ENCODE peak calls at places on chromosomes 4 and X, in eight cellular contexts. Y is AML-193, Z is NCI-H524, I is right cardiac atrium, J is GM13977, V is HEK293T, B is dorsolateral prefrontal cortex, A is NCI-H2081. P is an unnamed sample.
A peak's percentile ranks its signal among the peaks of the same experiment; 100 is the strongest.

GRCh38 chr4:3082915-3083515 is 8.5 kb downstream of the HTT start:
- DNase-seq in Y (no peak), Z (no peak), I (no peak), J (no peak), V (no peak), B (no peak), A (no peak), P (no peak)

GRCh38 chrX:108097380-108097779 is 5.8 kb downstream of the ATG4A start:
- DNase-seq in Y (no peak), Z (no peak), I (no peak), J (no peak), V (no peak), B (no peak), A (no peak), P (no peak)

GRCh38 chr4:83582289-83582756 is 46.4 kb downstream of the GPAT3 start:
- DNase-seq in Y (no peak), Z (no peak), I (no peak), J (no peak), V (no peak), B (no peak), A (peak; percentile 2), P (peak; percentile 42)

GRCh38 chrX:11764602-11765067 is 6.6 kb downstream of the MSL3 start:
- DNase-seq in Y (no peak), Z (no peak), I (no peak), J (no peak), V (no peak), B (no peak), A (no peak), P (no peak)

GRCh38 chr4:130559268-130559667 is 1463.3 kb downstream of the C4orf33 start:
- DNase-seq in Y (no peak), Z (no peak), I (no peak), J (no peak), V (no peak), B (no peak), A (no peak), P (no peak)

GRCh38 chr4:8159522-8160232 is 1.1 kb upstream of the ABLIM2 start:
- DNase-seq in Y (no peak), Z (no peak), I (peak; percentile 77), J (no peak), V (no peak), B (no peak), A (no peak), P (no peak)

GRCh38 chrX:19462231-19462630 is 53.1 kb downstream of the MAP3K15 start:
- DNase-seq in Y (no peak), Z (no peak), I (no peak), J (no peak), V (no peak), B (no peak), A (no peak), P (no peak)

GRCh38 chr4:98506462-98507132 is 151.8 kb downstream of the TSPAN5 start:
- DNase-seq in Y (peak; percentile 10), Z (no peak), I (no peak), J (no peak), V (peak; percentile 39), B (no peak), A (no peak), P (no peak)